ENCODE peak calls at places on chromosome 22, in six cellular contexts. One of them, this sample, is unnamed. For H3K4me1, the result is how much of the 10 kb centered on the place peaks cover.

GRCh38 chr22:19990609-19991394 is 25.8 kb downstream of the ARVCF start:
- DNase-seq in IMR-90: no peak
- DNase-seq in mesenchymal stem cell: no peak
- DNase-seq in neuronal stem cell: no peak
- DNase-seq in H1: no peak
- DNase-seq in H9: no peak
- DNase-seq in this sample: no peak

GRCh38 chr22:44182591-44183588 is 2.2 kb downstream of the PARVG start:
- DNase-seq in neuronal stem cell: no peak
- DNase-seq in H9: no peak
- DNase-seq in H1: no peak
- DNase-seq in mesenchymal stem cell: no peak
- DNase-seq in IMR-90: no peak
- DNase-seq in this sample: no peak

GRCh38 chr22:20015971-20016733 is 471 bp downstream of the ARVCF start:
- DNase-seq in neuronal stem cell: no peak
- DNase-seq in H1: peak
- DNase-seq in H9: peak
- DNase-seq in mesenchymal stem cell: peak
- DNase-seq in IMR-90: no peak
- DNase-seq in this sample: peak

GRCh38 chr22:24486501-24486921 is 8.6 kb upstream of the UPB1 start:
- DNase-seq in neuronal stem cell: no peak
- DNase-seq in mesenchymal stem cell: peak
- DNase-seq in IMR-90: peak
- DNase-seq in H9: no peak
- DNase-seq in H1: no peak
- DNase-seq in this sample: no peak

GRCh38 chr22:17781319-17782031 is 7.2 kb upstream of the BID start:
- DNase-seq in neuronal stem cell: no peak
- DNase-seq in H1: no peak
- DNase-seq in H9: no peak
- DNase-seq in mesenchymal stem cell: peak
- DNase-seq in IMR-90: peak
- DNase-seq in this sample: no peak

GRCh38 chr22:31692186-31692886 is 30.3 kb upstream of the PISD start:
- DNase-seq in neuronal stem cell: no peak
- DNase-seq in IMR-90: peak
- DNase-seq in mesenchymal stem cell: peak
- DNase-seq in H1: no peak
- DNase-seq in H9: no peak
- DNase-seq in this sample: no peak

GRCh38 chr22:22246706-22247105 is 2.1 kb downstream of the VPREB1 start:
- DNase-seq in IMR-90: no peak
- DNase-seq in H1: no peak
- DNase-seq in mesenchymal stem cell: no peak
- DNase-seq in neuronal stem cell: no peak
- DNase-seq in H9: no peak
- DNase-seq in this sample: no peak

GRCh38 chr22:23537421-23537820 is 42.7 kb downstream of the IGLL1 start:
- DNase-seq in IMR-90: no peak
- DNase-seq in H1: no peak
- DNase-seq in neuronal stem cell: no peak
- DNase-seq in mesenchymal stem cell: no peak
- DNase-seq in H9: peak
- DNase-seq in this sample: no peak

GRCh38 chr22:20258584-20259335 is 9.4 kb downstream of the RTN4R start:
- DNase-seq in mesenchymal stem cell: no peak
- DNase-seq in neuronal stem cell: no peak
- DNase-seq in IMR-90: no peak
- DNase-seq in H1: no peak
- DNase-seq in H9: no peak
- DNase-seq in this sample: no peak

DNA sequence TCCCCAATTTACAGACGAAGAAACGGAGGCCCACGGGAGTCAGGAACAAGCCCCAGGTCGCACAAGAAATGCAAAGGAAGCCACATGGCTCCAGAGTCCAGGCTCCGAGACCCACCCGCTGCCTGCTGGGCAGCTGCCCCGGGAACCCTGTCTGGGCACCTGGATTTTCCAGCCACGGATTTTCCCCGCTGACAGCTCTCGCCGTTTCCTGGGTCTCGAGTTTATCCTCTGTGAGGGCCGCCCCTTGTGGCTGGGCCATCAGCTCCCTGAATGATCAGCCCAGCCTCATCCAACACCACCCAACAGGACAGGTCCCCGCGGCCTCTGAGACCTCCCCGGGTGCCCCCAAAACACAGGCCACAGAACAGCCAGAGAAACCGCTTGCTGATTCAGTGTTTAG is 189.7 kb downstream of the BRD1 start:
- DNase-seq in IMR-90: no peak
- DNase-seq in neuronal stem cell: no peak
- DNase-seq in mesenchymal stem cell: no peak
- DNase-seq in H1: no peak
- DNase-seq in H9: no peak
- DNase-seq in this sample: no peak
- H2BK15ac ChIP-seq in IMR-90: no peak
- H2BK15ac ChIP-seq in neuronal stem cell: no peak
- H2BK15ac ChIP-seq in mesenchymal stem cell: no peak
- H2BK15ac ChIP-seq in H1: no peak
- H2BK15ac ChIP-seq in H9: no peak
- H2BK15ac ChIP-seq in this sample: no peak

GRCh38 chr22:50294319-50294656 is 13.2 kb downstream of the PLXNB2 start:
- DNase-seq in mesenchymal stem cell: no peak
- DNase-seq in neuronal stem cell: no peak
- DNase-seq in H1: no peak
- DNase-seq in IMR-90: no peak
- DNase-seq in H9: no peak
- DNase-seq in this sample: no peak
- H3K4me1 ChIP-seq in mesenchymal stem cell: half or more
- H3K4me1 ChIP-seq in neuronal stem cell: under half
- H3K4me1 ChIP-seq in H1: under half
- H3K4me1 ChIP-seq in IMR-90: under half
- H3K4me1 ChIP-seq in H9: under half
- H3K4me1 ChIP-seq in this sample: under half

DNA sequence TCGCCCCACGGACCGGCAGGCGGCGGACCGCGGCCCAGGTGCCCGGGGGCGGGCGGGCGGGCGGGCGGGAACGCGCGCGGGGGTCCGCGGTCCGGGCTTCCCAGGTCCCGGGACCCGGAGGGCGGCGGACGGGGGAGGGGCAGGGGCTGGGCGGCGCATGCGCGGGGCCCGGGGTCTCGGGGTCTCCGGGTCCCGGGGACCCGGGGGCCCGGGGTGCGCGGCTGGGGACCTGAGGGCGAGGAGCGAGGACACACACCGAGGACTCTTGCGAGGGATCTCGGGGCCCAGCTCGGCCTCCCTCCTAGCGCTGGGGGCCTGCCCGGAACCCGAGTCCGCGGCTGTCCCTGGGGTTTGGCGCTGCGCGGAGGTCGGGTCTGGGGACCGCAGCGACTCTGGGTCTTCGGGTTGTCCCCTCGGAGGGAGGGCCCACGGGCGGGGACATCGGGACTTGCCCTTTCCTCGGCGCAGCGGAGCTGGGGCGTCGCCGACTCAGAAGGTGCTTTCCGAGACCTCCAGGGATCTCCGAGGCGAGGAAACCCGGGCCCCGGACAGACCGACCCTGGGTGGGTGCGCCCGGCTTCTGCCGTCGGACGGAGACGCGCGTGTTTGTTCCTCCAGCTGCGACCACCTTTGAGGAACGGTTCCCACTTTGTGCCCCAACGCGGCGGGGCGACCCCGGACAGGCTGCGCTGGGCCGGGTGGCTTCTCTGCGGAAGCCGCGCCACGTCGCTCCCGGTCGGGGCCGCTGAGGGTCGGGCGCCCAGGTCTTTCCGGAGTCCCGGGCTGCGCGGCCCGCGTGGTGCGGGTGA is 493 bp downstream of the PPARA start:
- DNase-seq in neuronal stem cell: peak
- DNase-seq in H9: peak
- DNase-seq in IMR-90: no peak
- DNase-seq in H1: peak
- DNase-seq in mesenchymal stem cell: peak
- DNase-seq in this sample: no peak
- H3K18ac ChIP-seq in neuronal stem cell: peak
- H3K18ac ChIP-seq in H9: no peak
- H3K18ac ChIP-seq in IMR-90: peak
- H3K18ac ChIP-seq in H1: no peak
- H3K18ac ChIP-seq in mesenchymal stem cell: peak
- H3K18ac ChIP-seq in this sample: peak

GRCh38 chr22:50280708-50281383 is 10.7 kb upstream of the MAPK11 start:
- DNase-seq in IMR-90: no peak
- DNase-seq in H1: no peak
- DNase-seq in mesenchymal stem cell: no peak
- DNase-seq in neuronal stem cell: no peak
- DNase-seq in H9: no peak
- DNase-seq in this sample: no peak
- H2BK15ac ChIP-seq in IMR-90: no peak
- H2BK15ac ChIP-seq in H1: no peak
- H2BK15ac ChIP-seq in mesenchymal stem cell: no peak
- H2BK15ac ChIP-seq in neuronal stem cell: no peak
- H2BK15ac ChIP-seq in H9: no peak
- H2BK15ac ChIP-seq in this sample: no peak

GRCh38 chr22:45897736-45898135 is 79.2 kb downstream of the WNT7B start:
- DNase-seq in neuronal stem cell: no peak
- DNase-seq in mesenchymal stem cell: no peak
- DNase-seq in IMR-90: no peak
- DNase-seq in H9: no peak
- DNase-seq in H1: no peak
- DNase-seq in this sample: no peak
- H3K4me1 ChIP-seq in neuronal stem cell: under half
- H3K4me1 ChIP-seq in mesenchymal stem cell: under half
- H3K4me1 ChIP-seq in IMR-90: under half
- H3K4me1 ChIP-seq in H9: under half
- H3K4me1 ChIP-seq in H1: under half
- H3K4me1 ChIP-seq in this sample: under half

GRCh38 chr22:36425977-36426523 is 38.3 kb upstream of the MYH9 start:
- DNase-seq in mesenchymal stem cell: peak
- DNase-seq in IMR-90: peak
- DNase-seq in H9: no peak
- DNase-seq in H1: peak
- DNase-seq in neuronal stem cell: no peak
- DNase-seq in this sample: peak
- H3K18ac ChIP-seq in mesenchymal stem cell: peak
- H3K18ac ChIP-seq in IMR-90: peak
- H3K18ac ChIP-seq in H9: peak
- H3K18ac ChIP-seq in H1: peak
- H3K18ac ChIP-seq in neuronal stem cell: peak
- H3K18ac ChIP-seq in this sample: peak

GRCh38 chr22:41191467-41191866 is 13.6 kb upstream of the L3MBTL2 start:
- DNase-seq in neuronal stem cell: no peak
- DNase-seq in H1: no peak
- DNase-seq in mesenchymal stem cell: no peak
- DNase-seq in H9: no peak
- DNase-seq in IMR-90: no peak
- DNase-seq in this sample: no peak
- H2BK15ac ChIP-seq in neuronal stem cell: no peak
- H2BK15ac ChIP-seq in H1: no peak
- H2BK15ac ChIP-seq in mesenchymal stem cell: no peak
- H2BK15ac ChIP-seq in H9: no peak
- H2BK15ac ChIP-seq in IMR-90: no peak
- H2BK15ac ChIP-seq in this sample: no peak